ENCODE peak calls at places on chromosomes 7 and 10, in ten cellular contexts. X is transverse colon, Q is GM23338, W is HCT116, T is prostate gland, B is spleen, Y is endothelial cell of umbilical vein, D is suprapubic skin, C is GM12892, K is H1. N is an unnamed sample.

GRCh38 chr7:154680894-154681659 is 321.8 kb downstream of the PAXIP1 start:
- DNase-seq in X (no peak), Q (no peak), W (no peak), T (no peak), B (no peak), Y (no peak), D (no peak), C (no peak), K (no peak), N (no peak)

GRCh38 chr7:133984023-133984422 is 143.1 kb upstream of the LRGUK start:
- DNase-seq in X (no peak), Q (no peak), W (no peak), T (no peak), B (no peak), Y (no peak), D (no peak), C (no peak), K (no peak), N (no peak)

GRCh38 chr7:151275813-151276577 is 27.5 kb upstream of the SMARCD3 start:
- DNase-seq in X (no peak), Q (peak; percentile 16), W (no peak), T (peak; percentile 86), B (no peak), Y (no peak), D (no peak), C (no peak), K (no peak), N (no peak)

GRCh38 chr10:78981257-78981969 is 87.4 kb upstream of the ZMIZ1 start:
- DNase-seq in X (no peak), Q (no peak), W (no peak), T (no peak), B (no peak), Y (no peak), D (no peak), C (no peak), K (no peak), N (no peak)

GRCh38 chr7:32318300-32319018 is 171.7 kb downstream of the LSM5 start:
- DNase-seq in X (no peak), Q (peak; percentile 17), W (no peak), T (no peak), B (peak; percentile 76), Y (no peak), D (no peak), C (no peak), K (no peak), N (no peak)

GRCh38 chr10:117535045-117535751 is 7.3 kb upstream of the EMX2 start:
- DNase-seq in X (no peak), Q (peak; percentile 37), W (no peak), T (no peak), B (no peak), Y (no peak), D (no peak), C (no peak), K (no peak), N (no peak)

GRCh38 chr10:33229944-33230267 is 104.6 kb downstream of the NRP1 start:
- DNase-seq in X (no peak), Q (peak; percentile 15), W (no peak), T (no peak), B (no peak), Y (no peak), D (no peak), C (no peak), K (no peak), N (no peak)

GRCh38 chr7:32290015-32290414 is 200.2 kb downstream of the LSM5 start:
- DNase-seq in X (no peak), Q (no peak), W (no peak), T (no peak), B (no peak), Y (no peak), D (no peak), C (no peak), K (no peak), N (no peak)

GRCh38 chr7:67843615-67844014 is 847.0 kb downstream of the TYW1 start:
- DNase-seq in X (no peak), Q (no peak), W (no peak), T (no peak), B (no peak), Y (no peak), D (no peak), C (no peak), K (no peak), N (no peak)

GRCh38 chr7:43929529-43930457 is 3.6 kb downstream of the UBE2D4 start:
- DNase-seq in X (no peak), Q (no peak), W (no peak), T (no peak), B (no peak), Y (no peak), D (no peak), C (no peak), K (no peak), N (no peak)

DNA sequence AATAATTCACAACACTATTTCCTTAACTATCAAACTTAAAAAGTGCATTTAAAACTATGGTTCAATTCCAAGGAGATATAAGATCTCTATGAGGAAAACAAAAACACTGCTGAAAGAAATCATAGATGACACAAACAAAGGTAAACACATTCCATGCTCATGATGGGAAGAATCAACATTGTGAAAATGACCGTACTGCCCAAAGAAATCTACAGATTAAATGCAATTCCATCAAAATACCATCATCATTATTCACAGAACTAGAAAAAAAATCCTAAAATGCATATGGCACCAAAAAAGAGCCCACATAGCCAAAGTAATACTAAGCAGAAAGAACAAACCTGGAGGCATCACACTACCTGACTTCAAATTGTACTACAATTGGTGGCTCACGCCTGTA is 159.9 kb upstream of the EEPD1 start:
- DNase-seq in X (no peak), Q (no peak), W (no peak), T (no peak), B (no peak), Y (no peak), D (no peak), C (no peak), K (no peak), N (no peak)
- TF ChIP-seq POLR2AphosphoS5 in X (no peak), Q (no peak), W (no peak), T (no peak), B (no peak), Y (no peak), D (no peak), C (no peak), K (no peak), N (no peak)

GRCh38 chr10:14186245-14186644 is 144.5 kb downstream of the FRMD4A start:
- DNase-seq in X (no peak), Q (peak; percentile 58), W (no peak), T (no peak), B (no peak), Y (no peak), D (no peak), C (no peak), K (no peak), N (no peak)

GRCh38 chr10:14181197-14181936 is 149.4 kb downstream of the FRMD4A start:
- DNase-seq in X (no peak), Q (no peak), W (no peak), T (no peak), B (no peak), Y (peak; percentile 27), D (no peak), C (no peak), K (no peak), N (no peak)

GRCh38 chr10:14184841-14185500 is 145.8 kb downstream of the FRMD4A start:
- DNase-seq in X (peak; percentile 31), Q (peak; percentile 68), W (no peak), T (peak; percentile 51), B (peak; percentile 79), Y (peak; percentile 14), D (no peak), C (peak; percentile 36), K (no peak), N (peak; percentile 29)

GRCh38 chr10:14182781-14183180 is 147.9 kb downstream of the FRMD4A start:
- DNase-seq in X (no peak), Q (no peak), W (no peak), T (no peak), B (no peak), Y (no peak), D (no peak), C (no peak), K (no peak), N (no peak)

GRCh38 chr10:14185501-14186045 is 145.2 kb downstream of the FRMD4A start:
- DNase-seq in X (no peak), Q (peak; percentile 87), W (peak; percentile 40), T (no peak), B (no peak), Y (peak; percentile 33), D (no peak), C (peak; percentile 33), K (peak; percentile 80), N (peak; percentile 35)
- TF ChIP-seq POLR2AphosphoS5 in X (no peak), Q (peak; percentile 100), W (no peak), T (no peak), B (no peak), Y (peak; percentile 99), D (no peak), C (peak; percentile 100), K (peak; percentile 100), N (peak; percentile 100)

DNA sequence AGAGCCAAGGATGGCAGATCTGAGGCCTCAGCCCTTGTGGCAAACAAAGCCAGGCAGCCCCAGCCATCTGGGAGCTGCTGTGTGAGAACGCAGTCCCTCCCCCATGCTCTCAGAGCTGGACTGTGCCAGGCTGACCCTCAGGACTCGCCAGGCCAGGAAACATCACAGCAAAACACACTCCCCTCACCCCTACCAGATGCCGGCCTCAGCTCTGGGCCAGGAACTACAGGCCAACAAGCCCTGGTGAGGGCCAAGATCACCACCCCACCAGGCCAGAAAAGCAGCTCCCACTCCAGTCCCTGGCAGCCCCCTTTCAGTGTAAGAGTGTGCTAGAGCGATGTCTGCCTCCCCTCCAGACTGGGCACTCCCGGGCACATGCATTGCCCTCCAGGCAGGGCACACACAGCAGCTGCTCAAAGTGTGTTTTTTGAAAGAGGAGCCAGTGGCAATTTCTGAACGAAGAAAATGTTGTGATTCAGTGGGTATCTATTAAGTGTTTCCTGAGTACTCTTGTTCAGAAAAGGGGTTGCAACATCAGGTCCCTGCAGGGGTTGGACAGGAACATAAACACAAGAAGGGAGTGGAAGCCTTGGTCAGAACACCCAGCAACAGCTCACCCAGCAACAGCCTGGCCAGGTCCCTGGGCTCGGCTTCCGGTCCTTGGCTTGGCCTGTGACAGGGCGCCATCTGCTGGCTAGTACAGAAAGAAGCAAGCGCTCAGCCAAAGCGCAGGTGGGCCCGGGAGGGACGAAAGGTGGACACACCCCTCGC is 18.2 kb downstream of the LRRC20 start:
- DNase-seq in X (peak; percentile 92), Q (peak; percentile 95), W (peak; percentile 67), T (peak; percentile 90), B (peak; percentile 97), Y (peak; percentile 79), D (peak; percentile 95), C (peak; percentile 84), K (peak; percentile 76), N (peak; percentile 77)
- TF ChIP-seq POLR2AphosphoS5 in X (no peak), Q (no peak), W (no peak), T (peak; percentile 78), B (peak; percentile 77), Y (no peak), D (peak; percentile 38), C (no peak), K (no peak), N (no peak)

DNA sequence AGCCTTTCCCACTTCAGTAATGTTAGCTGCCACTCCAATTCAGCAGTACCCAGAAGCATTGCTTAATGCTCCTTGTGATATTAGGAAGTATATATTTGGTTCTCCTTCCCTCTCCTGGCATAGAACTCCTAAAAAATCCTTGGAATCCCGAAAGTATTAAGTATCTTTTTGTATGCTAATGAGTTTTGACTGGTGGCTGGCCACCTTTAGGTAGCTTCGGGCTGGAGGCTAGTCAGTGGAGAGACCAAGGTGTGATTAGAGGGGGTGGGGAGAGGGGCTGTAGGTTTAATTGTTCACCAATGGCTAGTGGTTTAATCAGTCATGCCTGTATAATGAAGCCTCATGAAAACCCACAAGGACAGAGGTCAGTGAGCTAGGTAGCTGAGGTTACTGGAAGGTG is 12.2 kb downstream of the COMTD1 start:
- DNase-seq in X (no peak), Q (peak; percentile 83), W (no peak), T (no peak), B (no peak), Y (no peak), D (peak; percentile 9), C (no peak), K (no peak), N (no peak)
- TF ChIP-seq POLR2AphosphoS5 in X (no peak), Q (no peak), W (no peak), T (no peak), B (no peak), Y (no peak), D (no peak), C (no peak), K (no peak), N (no peak)

N was measured in GM12891.